ENCODE peak calls at places on chromosomes 5 and 9, in ten cellular contexts. J is DND-41; F is iris pigment epithelial cell; E is H7; T is stimulated activated CD4-positive, alpha-beta T cell treated with anti-CD3 and anti-CD28 coated beads, Interleukin-1b, Interleukin-23, amount 100 ng/mL, for 1 hour; O is ACHN; Q is brain microvascular endothelial cell; W is anterior cingulate cortex; H is kidney epithelial cell; A is C1 segment of cervical spinal cord. X is an unnamed sample.

GRCh38 chr5:132224721-132225120 is 2.9 kb downstream of the P4HA2 start:
- DNase-seq in J (no peak), F (peak; percentile 45), E (no peak), T (no peak), O (no peak), Q (no peak), W (no peak), H (no peak), A (no peak), X (no peak)

GRCh38 chr9:137760426-137760825 is 117.2 kb upstream of the CACNA1B start:
- DNase-seq in J (no peak), F (peak; percentile 71), E (no peak), T (no peak), O (no peak), Q (peak; percentile 20), W (no peak), H (no peak), A (no peak), X (no peak)

GRCh38 chr5:150152636-150153462 is 2.8 kb downstream of the PDGFRB start:
- DNase-seq in J (no peak), F (peak; percentile 59), E (no peak), T (no peak), O (no peak), Q (no peak), W (no peak), H (no peak), A (no peak), X (no peak)

GRCh38 chr9:124457887-124458431 is 7.7 kb downstream of the ADGRD2 start:
- DNase-seq in J (no peak), F (no peak), E (peak; percentile 68), T (no peak), O (no peak), Q (no peak), W (no peak), H (no peak), A (no peak), X (no peak)

GRCh38 chr5:51138164-51138563 is 245.1 kb upstream of the ISL1 start:
- DNase-seq in J (no peak), F (no peak), E (no peak), T (no peak), O (no peak), Q (no peak), W (no peak), H (no peak), A (no peak), X (no peak)

GRCh38 chr5:62306494-62307363 is 723 bp downstream of the KIF2A start:
- DNase-seq in J (peak; percentile 71), F (peak; percentile 47), E (peak; percentile 71), T (no peak), O (peak; percentile 37), Q (peak; percentile 14), W (peak; percentile 61), H (no peak), A (peak; percentile 70), X (no peak)

GRCh38 chr9:136160939-136161610 is 42.4 kb upstream of the TMEM250 start:
- DNase-seq in J (no peak), F (no peak), E (no peak), T (no peak), O (no peak), Q (no peak), W (no peak), H (no peak), A (no peak), X (no peak)

GRCh38 chr9:33619666-33620404 is 95.8 kb downstream of the ANKRD18B start:
- DNase-seq in J (no peak), F (peak; percentile 93), E (no peak), T (no peak), O (peak; percentile 60), Q (peak; percentile 72), W (no peak), H (peak; percentile 21), A (no peak), X (no peak)

GRCh38 chr5:96093890-96094381 is 132.3 kb upstream of the ELL2 start:
- DNase-seq in J (no peak), F (no peak), E (no peak), T (no peak), O (peak; percentile 13), Q (no peak), W (no peak), H (peak; percentile 32), A (no peak), X (no peak)

GRCh38 chr9:95641591-95641990 is 124.8 kb upstream of the PTCH1 start:
- DNase-seq in J (no peak), F (peak; percentile 7), E (no peak), T (no peak), O (no peak), Q (peak; percentile 22), W (no peak), H (no peak), A (no peak), X (no peak)

GRCh38 chr9:108545446-108545845 is 310.3 kb downstream of the ACTL7B start:
- DNase-seq in J (no peak), F (no peak), E (no peak), T (no peak), O (no peak), Q (no peak), W (no peak), H (no peak), A (no peak), X (no peak)

GRCh38 chr5:39815701-39816100 is 390.9 kb upstream of the DAB2 start:
- DNase-seq in J (no peak), F (peak; percentile 48), E (no peak), T (no peak), O (no peak), Q (no peak), W (no peak), H (no peak), A (no peak), X (no peak)

GRCh38 chr9:100167912-100168775 is 69.1 kb downstream of the INVS start:
- DNase-seq in J (no peak), F (peak; percentile 71), E (no peak), T (no peak), O (no peak), Q (peak; percentile 55), W (no peak), H (no peak), A (no peak), X (no peak)

GRCh38 chr5:159995841-159996240 is 13.1 kb upstream of the TTC1 start:
- DNase-seq in J (no peak), F (no peak), E (no peak), T (no peak), O (no peak), Q (no peak), W (no peak), H (no peak), A (no peak), X (no peak)

GRCh38 chr9:3527653-3527960 is 1.8 kb upstream of the RFX3 start:
- DNase-seq in J (no peak), F (no peak), E (no peak), T (no peak), O (peak; percentile 17), Q (no peak), W (no peak), H (no peak), A (no peak), X (no peak)

GRCh38 chr5:105836906-105837305 is 1833.8 kb downstream of the EFNA5 start:
- DNase-seq in J (no peak), F (no peak), E (no peak), T (no peak), O (no peak), Q (no peak), W (no peak), H (no peak), A (no peak), X (no peak)

GRCh38 chr9:129290606-129291005 is 112.5 kb upstream of the IER5L start:
- DNase-seq in J (no peak), F (no peak), E (peak; percentile 37), T (no peak), O (no peak), Q (no peak), W (no peak), H (no peak), A (no peak), X (peak; percentile 36)

GRCh38 chr5:40649493-40650030 is 30.2 kb upstream of the PTGER4 start:
- DNase-seq in J (no peak), F (no peak), E (no peak), T (no peak), O (no peak), Q (no peak), W (no peak), H (no peak), A (no peak), X (no peak)

GRCh38 chr5:125298258-125298657 is 551.8 kb upstream of the ZNF608 start:
- DNase-seq in J (no peak), F (peak; percentile 26), E (no peak), T (no peak), O (no peak), Q (no peak), W (no peak), H (no peak), A (no peak), X (no peak)

GRCh38 chr5:72433520-72433919 is 73.7 kb downstream of the ZNF366 start:
- DNase-seq in J (no peak), F (no peak), E (no peak), T (no peak), O (no peak), Q (no peak), W (no peak), H (no peak), A (no peak), X (no peak)

GRCh38 chr9:79572891-79573696 is 1.3 kb downstream of the TLE4 start:
- DNase-seq in J (peak; percentile 64), F (no peak), E (peak; percentile 70), T (no peak), O (peak; percentile 23), Q (no peak), W (peak; percentile 43), H (no peak), A (peak; percentile 63), X (peak; percentile 70)

GRCh38 chr5:111582962-111583669 is 70.8 kb upstream of the STARD4 start:
- DNase-seq in J (no peak), F (peak; percentile 98), E (no peak), T (no peak), O (no peak), Q (peak; percentile 71), W (no peak), H (no peak), A (no peak), X (no peak)

GRCh38 chr5:176381423-176381822 is 7.0 kb downstream of the NOP16 start:
- DNase-seq in J (no peak), F (no peak), E (no peak), T (no peak), O (no peak), Q (no peak), W (no peak), H (no peak), A (no peak), X (no peak)

GRCh38 chr5:154892370-154892771 is 33.9 kb downstream of the CNOT8 start:
- DNase-seq in J (no peak), F (no peak), E (no peak), T (no peak), O (no peak), Q (peak; percentile 16), W (no peak), H (no peak), A (no peak), X (no peak)

GRCh38 chr9:108867829-108868228 is 5.8 kb downstream of the ACTL7A start:
- DNase-seq in J (no peak), F (no peak), E (no peak), T (no peak), O (no peak), Q (no peak), W (no peak), H (no peak), A (no peak), X (no peak)

GRCh38 chr9:127980056-127980705 is 608 bp downstream of the EEIG1 start:
- DNase-seq in J (peak; percentile 21), F (peak; percentile 20), E (peak; percentile 93), T (no peak), O (peak; percentile 28), Q (no peak), W (no peak), H (no peak), A (no peak), X (peak; percentile 81)

GRCh38 chr9:19409406-19410194 is 791 bp downstream of the ACER2 start:
- DNase-seq in J (peak; percentile 28), F (no peak), E (peak; percentile 72), T (no peak), O (peak; percentile 19), Q (no peak), W (no peak), H (no peak), A (no peak), X (peak; percentile 46)

GRCh38 chr9:29211681-29212589 is 1638.7 kb upstream of the C9orf72 start:
- DNase-seq in J (no peak), F (peak; percentile 6), E (peak; percentile 84), T (no peak), O (peak; percentile 56), Q (no peak), W (peak; percentile 50), H (no peak), A (peak; percentile 20), X (no peak)

X was measured in left lobe of liver.